ENCODE peak calls at places on chromosomes 2 and 18, in six cellular contexts. One of them, this sample, is unnamed.

GRCh38 chr2:223047260-223047761 is 4.7 kb upstream of the KCNE4 start:
- DNase-seq in H54: no peak
- DNase-seq in Calu3: no peak
- DNase-seq in NCI-H1092 treated with DMSO at 0.1 percent for 48 hours: no peak
- DNase-seq in stomach: no peak
- DNase-seq in fibroblast of the conjunctiva: no peak
- DNase-seq in this sample: no peak

GRCh38 chr18:7872569-7872968 is 305.5 kb downstream of the PTPRM start:
- DNase-seq in H54: peak
- DNase-seq in Calu3: peak
- DNase-seq in NCI-H1092 treated with DMSO at 0.1 percent for 48 hours: peak
- DNase-seq in stomach: no peak
- DNase-seq in fibroblast of the conjunctiva: peak
- DNase-seq in this sample: peak

GRCh38 chr2:2233171-2233826 is 97.8 kb downstream of the MYT1L start:
- DNase-seq in H54: no peak
- DNase-seq in Calu3: no peak
- DNase-seq in NCI-H1092 treated with DMSO at 0.1 percent for 48 hours: no peak
- DNase-seq in stomach: no peak
- DNase-seq in fibroblast of the conjunctiva: no peak
- DNase-seq in this sample: no peak

GRCh38 chr2:55099493-55099877 is 49.2 kb upstream of the RTN4 start:
- DNase-seq in H54: no peak
- DNase-seq in Calu3: no peak
- DNase-seq in NCI-H1092 treated with DMSO at 0.1 percent for 48 hours: no peak
- DNase-seq in stomach: no peak
- DNase-seq in fibroblast of the conjunctiva: no peak
- DNase-seq in this sample: no peak

GRCh38 chr2:48114256-48114655 is 208.0 kb upstream of the FBXO11 start:
- DNase-seq in H54: peak
- DNase-seq in Calu3: peak
- DNase-seq in NCI-H1092 treated with DMSO at 0.1 percent for 48 hours: no peak
- DNase-seq in stomach: peak
- DNase-seq in fibroblast of the conjunctiva: no peak
- DNase-seq in this sample: no peak

GRCh38 chr2:164903214-164903613 is 52.1 kb downstream of the SLC38A11 start:
- DNase-seq in H54: no peak
- DNase-seq in Calu3: no peak
- DNase-seq in NCI-H1092 treated with DMSO at 0.1 percent for 48 hours: peak
- DNase-seq in stomach: no peak
- DNase-seq in fibroblast of the conjunctiva: peak
- DNase-seq in this sample: peak

GRCh38 chr2:25700221-25700660 is 26.9 kb upstream of the DTNB start:
- DNase-seq in H54: peak
- DNase-seq in Calu3: peak
- DNase-seq in NCI-H1092 treated with DMSO at 0.1 percent for 48 hours: peak
- DNase-seq in stomach: no peak
- DNase-seq in fibroblast of the conjunctiva: peak
- DNase-seq in this sample: peak

GRCh38 chr18:11591957-11592356 is 17.4 kb upstream of the SLC35G4 start:
- DNase-seq in H54: no peak
- DNase-seq in Calu3: no peak
- DNase-seq in NCI-H1092 treated with DMSO at 0.1 percent for 48 hours: no peak
- DNase-seq in stomach: no peak
- DNase-seq in fibroblast of the conjunctiva: no peak
- DNase-seq in this sample: peak

GRCh38 chr2:126913329-126913728 is 14.6 kb downstream of the TEX51 start:
- DNase-seq in H54: no peak
- DNase-seq in Calu3: no peak
- DNase-seq in NCI-H1092 treated with DMSO at 0.1 percent for 48 hours: no peak
- DNase-seq in stomach: no peak
- DNase-seq in fibroblast of the conjunctiva: no peak
- DNase-seq in this sample: no peak

GRCh38 chr2:105788670-105789290 is 44.1 kb downstream of the NCK2 start:
- DNase-seq in H54: no peak
- DNase-seq in Calu3: no peak
- DNase-seq in NCI-H1092 treated with DMSO at 0.1 percent for 48 hours: no peak
- DNase-seq in stomach: no peak
- DNase-seq in fibroblast of the conjunctiva: no peak
- DNase-seq in this sample: no peak

GRCh38 chr2:3180082-3180908 is 197.3 kb downstream of the EIPR1 start:
- DNase-seq in H54: no peak
- DNase-seq in Calu3: no peak
- DNase-seq in NCI-H1092 treated with DMSO at 0.1 percent for 48 hours: no peak
- DNase-seq in stomach: no peak
- DNase-seq in fibroblast of the conjunctiva: no peak
- DNase-seq in this sample: no peak

GRCh38 chr2:99520813-99521212 is 31.0 kb upstream of the REV1 start:
- DNase-seq in H54: no peak
- DNase-seq in Calu3: no peak
- DNase-seq in NCI-H1092 treated with DMSO at 0.1 percent for 48 hours: no peak
- DNase-seq in stomach: no peak
- DNase-seq in fibroblast of the conjunctiva: no peak
- DNase-seq in this sample: no peak

GRCh38 chr2:180705122-180705521 is 275.3 kb upstream of the UBE2E3 start:
- DNase-seq in H54: no peak
- DNase-seq in Calu3: no peak
- DNase-seq in NCI-H1092 treated with DMSO at 0.1 percent for 48 hours: no peak
- DNase-seq in stomach: no peak
- DNase-seq in fibroblast of the conjunctiva: no peak
- DNase-seq in this sample: no peak

GRCh38 chr2:28387082-28387960 is 5.3 kb upstream of the FOSL2 start:
- DNase-seq in H54: peak
- DNase-seq in Calu3: no peak
- DNase-seq in NCI-H1092 treated with DMSO at 0.1 percent for 48 hours: no peak
- DNase-seq in stomach: no peak
- DNase-seq in fibroblast of the conjunctiva: no peak
- DNase-seq in this sample: no peak

GRCh38 chr2:205197468-205198129 is 484.7 kb upstream of the NRP2 start:
- DNase-seq in H54: no peak
- DNase-seq in Calu3: no peak
- DNase-seq in NCI-H1092 treated with DMSO at 0.1 percent for 48 hours: no peak
- DNase-seq in stomach: no peak
- DNase-seq in fibroblast of the conjunctiva: no peak
- DNase-seq in this sample: peak

GRCh38 chr2:62304429-62305417 is 108.8 kb downstream of the B3GNT2 start:
- DNase-seq in H54: peak
- DNase-seq in Calu3: peak
- DNase-seq in NCI-H1092 treated with DMSO at 0.1 percent for 48 hours: peak
- DNase-seq in stomach: peak
- DNase-seq in fibroblast of the conjunctiva: no peak
- DNase-seq in this sample: peak

GRCh38 chr2:237858294-237859081 is 935 bp upstream of the RAMP1 start:
- DNase-seq in H54: peak
- DNase-seq in Calu3: peak
- DNase-seq in NCI-H1092 treated with DMSO at 0.1 percent for 48 hours: peak
- DNase-seq in stomach: peak
- DNase-seq in fibroblast of the conjunctiva: peak
- DNase-seq in this sample: peak

GRCh38 chr2:191927319-191927867 is 80.5 kb upstream of the CAVIN2 start:
- DNase-seq in H54: peak
- DNase-seq in Calu3: peak
- DNase-seq in NCI-H1092 treated with DMSO at 0.1 percent for 48 hours: peak
- DNase-seq in stomach: peak
- DNase-seq in fibroblast of the conjunctiva: peak
- DNase-seq in this sample: no peak

GRCh38 chr2:24825883-24826800 is 32.9 kb downstream of the CENPO start:
- DNase-seq in H54: no peak
- DNase-seq in Calu3: no peak
- DNase-seq in NCI-H1092 treated with DMSO at 0.1 percent for 48 hours: no peak
- DNase-seq in stomach: peak
- DNase-seq in fibroblast of the conjunctiva: no peak
- DNase-seq in this sample: no peak

GRCh38 chr18:59861963-59862819 is 37.6 kb upstream of the PMAIP1 start:
- DNase-seq in H54: no peak
- DNase-seq in Calu3: no peak
- DNase-seq in NCI-H1092 treated with DMSO at 0.1 percent for 48 hours: no peak
- DNase-seq in stomach: no peak
- DNase-seq in fibroblast of the conjunctiva: no peak
- DNase-seq in this sample: peak

GRCh38 chr18:47174545-47175116 is 1.5 kb downstream of the IER3IP1 start:
- DNase-seq in H54: no peak
- DNase-seq in Calu3: peak
- DNase-seq in NCI-H1092 treated with DMSO at 0.1 percent for 48 hours: no peak
- DNase-seq in stomach: no peak
- DNase-seq in fibroblast of the conjunctiva: no peak
- DNase-seq in this sample: peak

GRCh38 chr2:222214885-222215284 is 83.9 kb downstream of the PAX3 start:
- DNase-seq in H54: no peak
- DNase-seq in Calu3: no peak
- DNase-seq in NCI-H1092 treated with DMSO at 0.1 percent for 48 hours: no peak
- DNase-seq in stomach: no peak
- DNase-seq in fibroblast of the conjunctiva: no peak
- DNase-seq in this sample: no peak

GRCh38 chr2:133765693-133766092 is 197.4 kb upstream of the NCKAP5 start:
- DNase-seq in H54: no peak
- DNase-seq in Calu3: no peak
- DNase-seq in NCI-H1092 treated with DMSO at 0.1 percent for 48 hours: peak
- DNase-seq in stomach: no peak
- DNase-seq in fibroblast of the conjunctiva: no peak
- DNase-seq in this sample: no peak

GRCh38 chr2:208496129-208496528 is 89.5 kb downstream of the PTH2R start:
- DNase-seq in H54: no peak
- DNase-seq in Calu3: no peak
- DNase-seq in NCI-H1092 treated with DMSO at 0.1 percent for 48 hours: no peak
- DNase-seq in stomach: no peak
- DNase-seq in fibroblast of the conjunctiva: no peak
- DNase-seq in this sample: no peak

GRCh38 chr2:235116885-235117492 is 165.2 kb downstream of the SH3BP4 start:
- DNase-seq in H54: no peak
- DNase-seq in Calu3: no peak
- DNase-seq in NCI-H1092 treated with DMSO at 0.1 percent for 48 hours: peak
- DNase-seq in stomach: no peak
- DNase-seq in fibroblast of the conjunctiva: peak
- DNase-seq in this sample: peak

GRCh38 chr2:151999058-151999457 is 99.8 kb downstream of the CACNB4 start:
- DNase-seq in H54: peak
- DNase-seq in Calu3: peak
- DNase-seq in NCI-H1092 treated with DMSO at 0.1 percent for 48 hours: peak
- DNase-seq in stomach: peak
- DNase-seq in fibroblast of the conjunctiva: no peak
- DNase-seq in this sample: peak

GRCh38 chr2:217223222-217223930 is 363.5 kb upstream of the TNP1 start:
- DNase-seq in H54: peak
- DNase-seq in Calu3: peak
- DNase-seq in NCI-H1092 treated with DMSO at 0.1 percent for 48 hours: no peak
- DNase-seq in stomach: no peak
- DNase-seq in fibroblast of the conjunctiva: peak
- DNase-seq in this sample: no peak

GRCh38 chr2:54903736-54904554 is 146.3 kb downstream of the RTN4 start:
- DNase-seq in H54: peak
- DNase-seq in Calu3: peak
- DNase-seq in NCI-H1092 treated with DMSO at 0.1 percent for 48 hours: no peak
- DNase-seq in stomach: peak
- DNase-seq in fibroblast of the conjunctiva: peak
- DNase-seq in this sample: no peak

GRCh38 chr2:85106489-85107180 is 26.6 kb upstream of the TCF7L1 start:
- DNase-seq in H54: no peak
- DNase-seq in Calu3: peak
- DNase-seq in NCI-H1092 treated with DMSO at 0.1 percent for 48 hours: no peak
- DNase-seq in stomach: no peak
- DNase-seq in fibroblast of the conjunctiva: peak
- DNase-seq in this sample: no peak

GRCh38 chr18:74748809-74749208 is 151.1 kb downstream of the ZNF407 start:
- DNase-seq in H54: no peak
- DNase-seq in Calu3: no peak
- DNase-seq in NCI-H1092 treated with DMSO at 0.1 percent for 48 hours: no peak
- DNase-seq in stomach: no peak
- DNase-seq in fibroblast of the conjunctiva: no peak
- DNase-seq in this sample: peak

GRCh38 chr18:62718268-62718800 is 3.0 kb downstream of the PHLPP1 start:
- DNase-seq in H54: no peak
- DNase-seq in Calu3: no peak
- DNase-seq in NCI-H1092 treated with DMSO at 0.1 percent for 48 hours: no peak
- DNase-seq in stomach: no peak
- DNase-seq in fibroblast of the conjunctiva: no peak
- DNase-seq in this sample: no peak

GRCh38 chr2:166148811-166149400 is 21.1 kb upstream of the SCN1A start:
- DNase-seq in H54: no peak
- DNase-seq in Calu3: no peak
- DNase-seq in NCI-H1092 treated with DMSO at 0.1 percent for 48 hours: no peak
- DNase-seq in stomach: no peak
- DNase-seq in fibroblast of the conjunctiva: no peak
- DNase-seq in this sample: no peak

This sample was measured in NCI-H2171 treated with DMSO at 0.1 percent for 48 hours.